ENCODE peak calls at places on chromosomes 2 and 18, in seven cellular contexts. T, B, E, X, F, V and C are unnamed samples.

GRCh38 chr2:29228276-29228675 is 113.1 kb downstream of the CLIP4 start:
- DNase-seq in V (no peak), T (no peak), F (no peak), E (peak), B (no peak), X (no peak), C (no peak)

GRCh38 chr2:98846041-98846440 is 90.0 kb downstream of the CRACDL start:
- DNase-seq in F (no peak), E (peak), X (no peak), T (no peak), B (no peak), V (no peak), C (no peak)

GRCh38 chr18:3138274-3138975 is 81.3 kb downstream of the MYOM1 start:
- DNase-seq in B (no peak), F (no peak), X (no peak), V (no peak), T (no peak), E (no peak), C (no peak)

GRCh38 chr2:217249086-217249485 is 389.2 kb upstream of the TNP1 start:
- DNase-seq in F (no peak), V (no peak), B (no peak), E (no peak), T (no peak), X (no peak), C (no peak)

GRCh38 chr2:168490916-168491605 is 35.0 kb downstream of the CERS6 start:
- DNase-seq in F (no peak), E (peak), X (no peak), B (no peak), T (no peak), V (no peak), C (peak)

GRCh38 chr2:64888591-64889309 is 100.4 kb upstream of the SLC1A4 start:
- DNase-seq in B (no peak), T (peak), V (peak), X (peak), F (peak), E (peak), C (no peak)

GRCh38 chr2:138252587-138252986 is 249.0 kb upstream of the SPOPL start:
- DNase-seq in E (no peak), V (no peak), X (no peak), B (no peak), F (no peak), T (no peak), C (no peak)

GRCh38 chr2:68812256-68812655 is 58.9 kb downstream of the BMP10 start:
- DNase-seq in B (no peak), E (no peak), X (no peak), V (no peak), F (no peak), T (no peak), C (no peak)

GRCh38 chr2:37061312-37061711 is 22.9 kb downstream of the HEATR5B start:
- DNase-seq in V (no peak), T (no peak), E (no peak), F (no peak), X (no peak), B (no peak), C (no peak)

GRCh38 chr2:68809324-68810240 is 61.6 kb downstream of the BMP10 start:
- DNase-seq in B (no peak), E (no peak), X (no peak), F (no peak), V (no peak), T (no peak), C (no peak)

GRCh38 chr2:17539596-17539992 is 902 bp upstream of the VSNL1 start:
- DNase-seq in B (peak), T (peak), X (peak), V (no peak), E (peak), F (peak), C (no peak)

GRCh38 chr2:201769664-201770373 is 10.9 kb downstream of the ALS2 start:
- DNase-seq in X (no peak), E (no peak), T (no peak), V (no peak), B (no peak), F (no peak), C (no peak)

GRCh38 chr18:12998332-12999060 is 7.3 kb downstream of the CEP192 start:
- DNase-seq in E (no peak), B (no peak), V (no peak), T (no peak), F (no peak), X (no peak), C (no peak)

GRCh38 chr2:226317970-226318369 is 481.6 kb downstream of the IRS1 start:
- DNase-seq in V (no peak), B (no peak), F (no peak), X (no peak), E (no peak), T (no peak), C (no peak)

GRCh38 chr2:170271340-170271739 is 93.4 kb downstream of the MYO3B start:
- DNase-seq in B (no peak), X (no peak), T (no peak), E (peak), V (no peak), F (no peak), C (no peak)

GRCh38 chr18:37452697-37453385 is 112.8 kb downstream of the CELF4 start:
- DNase-seq in F (peak), X (no peak), E (peak), B (no peak), T (no peak), V (no peak), C (no peak)

GRCh38 chr2:12950957-12951656 is 234.4 kb downstream of the TRIB2 start:
- DNase-seq in F (no peak), V (peak), B (no peak), E (peak), T (no peak), X (peak), C (no peak)

GRCh38 chr2:45435316-45435715 is 175.8 kb downstream of the SRBD1 start:
- DNase-seq in E (peak), V (no peak), F (peak), X (no peak), T (no peak), B (no peak), C (no peak)

GRCh38 chr2:235518317-235519090 is 24.7 kb downstream of the AGAP1 start:
- DNase-seq in F (no peak), T (no peak), X (no peak), V (peak), B (no peak), E (no peak), C (no peak)

GRCh38 chr18:1513519-1513918 is 608.8 kb downstream of the ADCYAP1 start:
- DNase-seq in E (peak), T (no peak), X (no peak), B (no peak), V (peak), F (peak), C (no peak)

GRCh38 chr2:108637304-108637669 is 82.0 kb upstream of the RANBP2 start:
- DNase-seq in B (no peak), T (no peak), E (peak), V (no peak), X (no peak), F (peak), C (no peak)

GRCh38 chr18:47204908-47205522 is 28.9 kb upstream of the IER3IP1 start:
- DNase-seq in E (peak), B (peak), V (peak), T (peak), F (peak), X (peak), C (peak)

GRCh38 chr18:27483266-27483665 is 298.2 kb upstream of the CHST9 start:
- DNase-seq in B (peak), F (no peak), E (no peak), V (no peak), X (peak), T (no peak), C (no peak)

GRCh38 chr2:212227755-212228154 is 310.8 kb downstream of the ERBB4 start:
- DNase-seq in X (peak), T (peak), F (peak), B (no peak), V (peak), E (peak), C (no peak)

GRCh38 chr2:29613792-29614266 is 307.6 kb downstream of the ALK start:
- DNase-seq in X (no peak), F (no peak), E (no peak), V (no peak), B (no peak), T (no peak), C (no peak)

GRCh38 chr2:76008001-76008702 is 297.4 kb upstream of the GCFC2 start:
- DNase-seq in E (no peak), X (peak), F (no peak), V (no peak), T (no peak), B (peak), C (peak)

GRCh38 chr18:72336786-72337185 is 207.4 kb downstream of the CBLN2 start:
- DNase-seq in T (no peak), V (no peak), X (no peak), B (no peak), E (no peak), F (no peak), C (no peak)

GRCh38 chr2:20443276-20443920 is 3.5 kb upstream of the RHOB start:
- DNase-seq in E (peak), X (peak), V (peak), T (no peak), F (peak), B (peak), C (peak)

GRCh38 chr18:62683935-62684334 is 31.4 kb upstream of the PHLPP1 start:
- DNase-seq in F (peak), T (no peak), V (no peak), B (no peak), X (peak), E (no peak), C (no peak)

GRCh38 chr18:36899289-36899688 is 70.4 kb downstream of the KIAA1328 start:
- DNase-seq in E (peak), X (peak), T (peak), F (peak), V (peak), B (peak), C (peak)

GRCh38 chr2:43008388-43008787 is 216.0 kb upstream of the HAAO start:
- DNase-seq in T (no peak), E (no peak), B (no peak), F (no peak), V (no peak), X (no peak), C (no peak)

GRCh38 chr2:29281585-29281984 is 166.4 kb downstream of the CLIP4 start:
- DNase-seq in V (peak), X (no peak), F (peak), B (peak), T (no peak), E (peak), C (no peak)

GRCh38 chr2:132668986-132669853 is 785 bp downstream of the LYPD1 start:
- DNase-seq in B (peak), E (peak), T (no peak), X (peak), F (peak), V (peak), C (no peak)

GRCh38 chr2:41994177-41994576 is 53.6 kb upstream of the PKDCC start:
- DNase-seq in B (no peak), F (no peak), V (no peak), X (no peak), E (peak), T (no peak), C (no peak)

GRCh38 chr2:95026471-95027368 is 1.2 kb downstream of the MAL start:
- DNase-seq in E (no peak), F (no peak), B (no peak), X (peak), V (no peak), T (no peak), C (no peak)
- TF ChIP-seq EZH2 in E (peak), F (no peak), B (no peak), X (peak), V (no peak), T (no peak), C (no peak)

DNA sequence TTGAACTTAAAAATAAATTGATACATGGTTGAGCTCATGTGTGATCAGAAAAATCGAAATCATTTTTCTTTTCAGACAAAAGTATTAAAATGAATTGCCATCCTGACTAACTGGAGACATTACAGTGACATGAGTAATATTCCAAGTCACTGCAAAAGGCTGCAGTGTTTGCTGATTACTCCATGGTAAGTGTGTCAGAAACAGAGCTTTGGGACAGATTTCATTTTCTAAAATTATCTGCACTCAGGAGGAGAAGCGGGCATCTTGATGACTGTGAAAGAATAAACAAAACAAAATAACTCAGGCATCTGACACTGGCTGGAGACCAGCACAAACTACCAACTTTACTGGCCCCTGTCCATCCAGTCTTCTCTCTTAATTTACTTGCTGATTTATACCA is 312.3 kb upstream of the PIK3C3 start:
- DNase-seq in X (no peak), T (no peak), F (no peak), V (peak), E (peak), B (no peak), C (no peak)
- TF ChIP-seq EZH2phosphoT487 in X (no peak), T (no peak), F (no peak), V (no peak), E (no peak), B (no peak), C (no peak)

GRCh38 chr2:60553992-60554648 is 666 bp upstream of the BCL11A start:
- DNase-seq in B (peak), E (peak), V (peak), X (peak), F (peak), T (no peak), C (peak)
- TF ChIP-seq EZH2 in B (no peak), E (no peak), V (no peak), X (no peak), F (no peak), T (no peak), C (no peak)

DNA sequence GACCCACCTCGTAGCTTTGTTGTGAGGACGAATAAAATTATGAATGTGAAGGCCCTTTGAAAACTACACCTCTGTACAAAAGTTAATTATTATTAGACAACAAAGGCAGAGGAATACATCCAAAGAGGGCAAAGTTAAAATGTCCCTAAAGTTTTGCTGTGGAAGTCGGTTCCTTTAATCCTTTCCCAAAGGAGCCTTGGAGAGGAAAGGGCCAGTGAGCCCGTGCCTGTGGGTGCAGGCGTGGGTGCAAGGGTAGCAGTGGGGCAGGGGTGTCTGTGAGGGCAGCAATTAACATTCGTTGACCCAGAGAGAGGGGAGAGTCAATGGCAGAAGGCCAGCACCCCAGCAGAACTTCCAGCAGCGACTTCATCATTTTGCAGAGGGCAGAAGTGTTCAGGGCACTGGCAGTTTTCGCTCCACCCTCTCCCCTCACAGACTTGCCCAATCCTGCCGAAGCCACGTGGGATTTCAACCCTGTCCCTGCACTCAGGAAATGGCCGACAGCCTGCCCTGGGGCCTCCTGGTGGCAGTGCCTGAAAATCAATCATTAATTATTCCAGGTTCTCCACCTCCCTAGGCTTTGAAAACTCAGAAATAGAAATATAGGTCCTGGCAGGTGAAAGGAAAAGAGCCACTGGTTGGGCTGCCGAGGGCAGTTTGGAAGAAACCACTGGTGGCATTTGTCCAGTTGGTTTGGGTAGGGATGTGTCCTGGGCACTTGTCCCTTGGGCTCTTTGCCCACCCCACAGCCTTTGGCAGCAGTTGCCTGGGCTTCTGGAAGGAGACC is 4.2 kb upstream of the PAX8 start:
- DNase-seq in X (peak), T (peak), V (peak), E (peak), B (peak), F (peak), C (no peak)
- TF ChIP-seq EZH2phosphoT487 in X (no peak), T (no peak), V (no peak), E (no peak), B (no peak), F (no peak), C (no peak)

DNA sequence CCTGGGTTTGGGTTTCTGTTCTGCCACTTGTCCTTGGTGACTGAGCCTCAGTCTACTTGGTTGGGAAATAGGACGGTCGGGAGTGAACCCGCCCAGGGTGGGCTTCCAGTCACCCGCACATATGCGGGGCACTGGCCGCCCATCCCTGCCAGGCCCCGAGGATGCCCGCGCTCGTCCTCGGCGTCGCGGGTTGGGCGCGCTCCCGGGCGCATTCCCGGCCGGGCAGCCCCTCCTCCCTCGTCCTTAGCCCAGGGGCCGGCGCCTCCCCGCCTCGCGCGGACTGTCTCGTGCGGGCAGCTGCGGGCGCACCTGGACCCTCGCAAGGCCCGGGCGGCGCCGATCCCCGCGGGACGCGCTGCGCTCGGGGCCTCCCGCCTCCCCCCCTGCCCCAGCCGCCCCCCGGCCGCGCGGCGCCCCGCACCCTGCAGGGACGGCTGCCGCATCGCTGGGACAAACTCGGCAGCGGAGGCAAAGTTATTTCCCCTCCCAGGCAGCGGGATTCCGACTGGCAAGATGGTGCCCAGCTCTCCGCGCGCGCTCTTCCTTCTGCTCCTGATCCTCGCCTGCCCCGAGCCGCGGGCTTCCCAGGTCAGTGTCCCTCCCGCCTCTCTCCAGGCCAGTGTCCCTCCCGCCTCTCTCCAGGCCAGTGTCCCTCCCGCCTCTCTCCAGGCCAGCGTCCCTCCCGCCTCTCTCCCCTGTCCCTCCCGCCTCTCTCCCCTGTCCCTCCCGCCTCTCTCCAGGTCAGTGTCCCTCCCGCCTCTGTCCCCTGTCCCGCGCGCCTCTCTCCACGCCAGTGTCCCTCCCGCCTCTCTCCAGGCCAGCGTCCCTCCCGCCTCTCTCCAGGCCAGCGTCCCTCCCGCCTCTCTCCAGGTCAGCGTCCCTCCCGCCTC is at the start of gene FBLN7:
- DNase-seq in F (peak), E (peak), X (peak), B (peak), V (no peak), T (no peak), C (no peak)
- TF ChIP-seq EZH2 in F (no peak), E (no peak), X (no peak), B (no peak), V (no peak), T (no peak), C (no peak)

GRCh38 chr2:7703523-7704144 is 786.4 kb downstream of the RNF144A start:
- DNase-seq in V (no peak), F (no peak), B (peak), E (no peak), T (no peak), X (peak), C (peak)
- TF ChIP-seq EZH2phosphoT487 in V (no peak), F (no peak), B (no peak), E (no peak), T (no peak), X (no peak), C (no peak)

GRCh38 chr18:50558948-50559749 is 738 bp upstream of the MAPK4 start:
- DNase-seq in B (peak), E (no peak), F (peak), T (no peak), X (peak), V (no peak), C (no peak)
- TF ChIP-seq EZH2 in B (no peak), E (no peak), F (no peak), T (no peak), X (peak), V (no peak), C (no peak)

DNA sequence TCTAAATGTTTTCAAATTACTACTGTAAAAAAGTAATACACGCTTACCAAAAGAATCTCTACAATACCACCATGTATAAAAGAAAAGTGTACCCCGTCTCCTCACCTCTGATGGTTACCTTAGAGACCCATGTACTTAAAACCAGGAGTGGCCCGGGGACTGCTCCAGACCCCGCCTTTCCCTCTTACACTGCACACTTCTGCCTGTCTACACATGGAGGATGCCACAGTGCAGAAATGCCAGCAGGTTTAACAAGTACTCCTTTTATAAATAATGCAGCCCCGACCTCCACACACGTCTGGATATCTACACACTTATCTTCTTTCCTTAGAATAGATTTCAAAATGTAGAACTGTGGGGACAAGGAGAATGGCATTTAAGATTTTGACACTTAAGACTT is 5.3 kb downstream of the HDAC4 start:
- DNase-seq in X (no peak), F (no peak), T (no peak), V (no peak), B (no peak), E (no peak), C (no peak)
- TF ChIP-seq EZH2phosphoT487 in X (no peak), F (no peak), T (no peak), V (no peak), B (no peak), E (no peak), C (no peak)